ENCODE peak calls at places on chromosomes 11 and 22, in nine cellular contexts. I is kidney, A is A549, G is upper lobe of right lung, Y is stomach, H is esophagus squamous epithelium, Q is cardiac muscle cell, T is lung, K is left ventricle myocardium inferior. X is an unnamed sample.
A peak's percentile ranks its signal among the peaks of the same experiment; 100 is the strongest.

GRCh38 chr22:32534252-32535215 is 59.9 kb downstream of the FBXO7 start:
- DNase-seq in H (no peak), Y (peak; percentile 34), I (peak; percentile 93), K (peak; percentile 65), Q (no peak), A (no peak), G (no peak), T (no peak), X (no peak)

GRCh38 chr11:121351089-121351488 is 58.5 kb downstream of the SC5D start:
- DNase-seq in H (no peak), T (no peak), K (no peak), I (no peak), Q (no peak), Y (no peak), A (no peak), G (no peak), X (no peak)

GRCh38 chr11:47592970-47593369 is 1.2 kb downstream of the C1QTNF4 start:
- DNase-seq in Y (no peak), H (no peak), Q (no peak), A (no peak), G (no peak), K (no peak), I (no peak), T (no peak), X (no peak)

GRCh38 chr11:15278129-15278528 is 163.4 kb downstream of the INSC start:
- DNase-seq in K (no peak), Y (no peak), A (no peak), Q (peak; percentile 2), T (no peak), G (no peak), I (no peak), H (no peak), X (no peak)

GRCh38 chr11:130451261-130452019 is 3.0 kb downstream of the ADAMTS15 start:
- DNase-seq in K (peak; percentile 57), Y (peak; percentile 63), Q (peak; percentile 74), I (no peak), T (no peak), H (no peak), G (no peak), A (no peak), X (no peak)

GRCh38 chr11:78318321-78318720 is 99.3 kb downstream of the GAB2 start:
- DNase-seq in H (no peak), T (no peak), Y (no peak), G (no peak), K (no peak), I (no peak), Q (peak; percentile 38), A (no peak), X (no peak)

GRCh38 chr11:132058211-132058772 is 687.9 kb downstream of the NTM start:
- DNase-seq in Q (peak; percentile 59), G (no peak), T (no peak), K (no peak), H (no peak), Y (no peak), I (no peak), A (no peak), X (no peak)

GRCh38 chr11:10181811-10182210 is 112.2 kb downstream of the SBF2 start:
- DNase-seq in G (no peak), A (peak; percentile 8), H (no peak), Q (peak; percentile 71), T (no peak), K (no peak), Y (no peak), I (no peak), X (no peak)

GRCh38 chr11:65653229-65654225 is 9.2 kb downstream of the RELA start:
- DNase-seq in A (no peak), I (peak; percentile 48), Q (peak; percentile 35), G (peak; percentile 70), K (no peak), Y (peak; percentile 77), T (peak; percentile 54), H (no peak), X (no peak)

GRCh38 chr11:34068098-34068497 is 16.6 kb downstream of the CAPRIN1 start:
- DNase-seq in G (no peak), I (no peak), T (no peak), H (no peak), Y (no peak), K (no peak), Q (peak; percentile 70), A (no peak), X (no peak)

GRCh38 chr22:38249301-38249700 is 23.5 kb downstream of the TMEM184B start:
- DNase-seq in Y (no peak), G (no peak), Q (no peak), I (no peak), K (no peak), A (no peak), H (no peak), T (no peak), X (no peak)

GRCh38 chr22:31139866-31140716 is at the start of gene PLA2G3:
- DNase-seq in Q (peak; percentile 55), K (no peak), I (peak; percentile 68), A (no peak), H (no peak), T (peak; percentile 90), G (peak; percentile 93), Y (peak; percentile 78), X (no peak)

GRCh38 chr11:129295746-129296145 is 79.9 kb upstream of the BARX2 start:
- DNase-seq in H (no peak), A (no peak), T (no peak), K (no peak), G (no peak), I (no peak), Q (peak; percentile 88), Y (no peak), X (no peak)

GRCh38 chr22:42880815-42881214 is 23.7 kb upstream of the ARFGAP3 start:
- DNase-seq in I (no peak), K (no peak), Q (no peak), Y (no peak), H (no peak), G (no peak), A (no peak), T (no peak), X (no peak)

GRCh38 chr11:23233075-23233474 is 372.8 kb upstream of the CCDC179 start:
- DNase-seq in A (no peak), I (no peak), H (no peak), Y (no peak), Q (peak; percentile 64), G (no peak), K (no peak), T (no peak), X (no peak)

GRCh38 chr11:67584205-67584880 is 731 bp downstream of the GSTP1 start:
- DNase-seq in A (no peak), Q (peak; percentile 71), T (peak; percentile 86), Y (peak; percentile 81), I (peak; percentile 93), K (peak; percentile 75), G (peak; percentile 93), H (peak; percentile 45), X (no peak)

GRCh38 chr11:67585911-67586310 is 2.3 kb downstream of the GSTP1 start:
- DNase-seq in Y (no peak), Q (no peak), A (no peak), K (no peak), T (no peak), I (no peak), G (no peak), H (no peak), X (no peak)

GRCh38 chr11:67586568-67587250 is 3.1 kb downstream of the GSTP1 start:
- DNase-seq in A (no peak), T (no peak), I (no peak), G (no peak), Q (no peak), Y (no peak), H (no peak), K (no peak), X (no peak)

GRCh38 chr11:67583319-67584204 is at the start of gene GSTP1:
- DNase-seq in H (peak; percentile 43), A (peak; percentile 81), K (peak; percentile 94), I (peak; percentile 98), G (peak; percentile 96), Y (peak; percentile 88), T (peak; percentile 90), Q (peak; percentile 94), X (no peak)

GRCh38 chr11:67584881-67585873 is 1.6 kb downstream of the GSTP1 start:
- DNase-seq in I (peak; percentile 81), Y (no peak), H (no peak), Q (no peak), A (no peak), T (no peak), K (no peak), G (no peak), X (no peak)
- TF ChIP-seq CTCF in I (no peak), Y (no peak), H (no peak), Q (no peak), A (no peak), T (no peak), K (no peak), G (no peak), X (no peak)

DNA sequence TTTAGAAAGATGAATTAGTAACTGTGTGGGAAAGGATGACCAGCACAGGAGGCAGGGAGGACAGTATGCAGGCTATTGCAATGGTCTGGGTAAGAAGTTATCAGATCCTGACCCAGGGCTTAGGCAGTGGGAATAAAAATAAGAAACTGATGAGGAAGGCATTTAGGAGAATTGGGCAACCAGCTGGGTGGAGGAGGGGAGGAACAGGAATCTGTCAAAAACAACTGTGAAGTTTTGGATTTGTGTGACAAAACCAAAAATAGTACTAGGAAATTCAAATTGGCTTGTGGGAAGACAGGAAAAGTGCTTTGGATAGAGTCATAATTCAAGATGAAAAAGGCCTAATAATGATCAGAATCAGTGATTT is 27.9 kb downstream of the MMP13 start:
- DNase-seq in G (no peak), H (no peak), I (no peak), T (no peak), Q (peak; percentile 2), A (no peak), K (no peak), Y (no peak), X (no peak)
- H3K4me1 ChIP-seq in G (peaks cover 12% of the 10 kb centered on the region), H (no peaks in the 10 kb centered on the region), I (peaks cover 22% of the 10 kb centered on the region), T (peaks cover 1% of the 10 kb centered on the region), Q (peaks cover 5% of the 10 kb centered on the region), A (no peaks in the 10 kb centered on the region), K (no peaks in the 10 kb centered on the region), Y (no peaks in the 10 kb centered on the region), X (no peaks in the 10 kb centered on the region)

DNA sequence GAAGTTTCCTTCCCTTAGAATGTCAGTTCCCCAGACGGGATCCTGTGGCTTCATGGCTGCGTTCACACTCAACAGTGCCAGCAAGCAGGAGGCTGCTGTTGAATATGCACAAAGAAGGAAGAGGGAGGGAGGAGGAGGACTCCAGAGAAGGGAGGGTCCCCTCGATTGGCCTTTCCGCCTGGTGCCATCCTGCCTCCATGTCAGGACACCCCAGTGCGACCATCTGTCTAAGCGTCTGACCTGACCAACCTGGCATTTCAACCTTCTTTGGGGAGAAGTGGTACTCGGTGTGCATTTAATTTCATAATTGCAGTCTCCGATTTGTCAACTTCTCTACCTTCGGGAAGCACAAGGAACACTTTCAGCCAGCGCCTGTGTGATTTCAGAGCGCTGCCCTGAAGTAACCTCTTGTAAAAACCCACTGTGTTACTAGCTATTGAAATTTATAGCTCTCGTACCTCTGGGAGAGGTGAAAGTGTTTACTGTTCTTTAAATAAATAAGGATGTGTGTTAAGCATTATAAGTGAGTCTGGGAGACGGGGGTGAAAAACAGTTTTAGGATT is 1491.9 kb downstream of the TBC1D22A start:
- DNase-seq in I (no peak), G (no peak), Y (no peak), H (no peak), T (peak; percentile 43), A (no peak), Q (no peak), K (no peak), X (no peak)
- H3K9me3 ChIP-seq in I (no peaks in the 10 kb centered on the region), G (no peaks in the 10 kb centered on the region), Y (no peaks in the 10 kb centered on the region), H (no peaks in the 10 kb centered on the region), T (peaks cover 4% of the 10 kb centered on the region), A (no peaks in the 10 kb centered on the region), Q (no peaks in the 10 kb centered on the region), K (no peaks in the 10 kb centered on the region), X (no peaks in the 10 kb centered on the region)

GRCh38 chr11:66881436-66881835 is 24.6 kb downstream of the LRFN4 start:
- DNase-seq in H (no peak), A (no peak), Q (no peak), Y (no peak), G (no peak), T (no peak), K (no peak), I (no peak), X (no peak)
- TF ChIP-seq CTCF in H (no peak), A (no peak), Q (no peak), Y (no peak), G (no peak), T (no peak), K (no peak), I (no peak), X (no peak)

X was measured in vagina.